ENCODE peak calls at places on chromosomes 16 and 17, in ten cellular contexts. J is CD8-positive, alpha-beta T cell; D is heart left ventricle; L is suprapubic skin; P is uterus; U is esophagus squamous epithelium; C is ovary; X is kidney; Z is stomach; S is body of pancreas. I is an unnamed sample.

GRCh38 chr16:19601083-19601976 is 45.8 kb downstream of the VPS35L start:
- DNase-seq in J (no peak), P (peak; percentile 27), X (no peak), D (no peak), U (no peak), S (peak; percentile 42), Z (no peak), L (no peak), C (peak; percentile 49), I (peak; percentile 58)

GRCh38 chr16:3720418-3720817 is 3.1 kb upstream of the TRAP1 start:
- DNase-seq in Z (no peak), S (no peak), D (peak; percentile 46), L (no peak), C (no peak), P (no peak), U (no peak), X (peak; percentile 35), J (no peak), I (no peak)

GRCh38 chr17:39700148-39700987 is 504 bp downstream of the ERBB2 start:
- DNase-seq in L (no peak), S (no peak), P (no peak), J (no peak), Z (no peak), U (no peak), X (peak; percentile 80), D (no peak), C (peak; percentile 54), I (peak; percentile 47)

GRCh38 chr17:36992701-36993100 is 43.9 kb downstream of the AATF start:
- DNase-seq in L (no peak), D (no peak), U (no peak), Z (peak; percentile 62), C (no peak), X (no peak), J (no peak), P (no peak), S (peak; percentile 3), I (no peak)

GRCh38 chr16:57141822-57142631 is 43.8 kb downstream of the PSME3IP1 start:
- DNase-seq in D (no peak), J (no peak), S (no peak), L (peak; percentile 28), C (no peak), U (no peak), P (no peak), X (no peak), Z (no peak), I (no peak)

GRCh38 chr16:51845586-51845985 is 694.5 kb upstream of the SALL1 start:
- DNase-seq in Z (no peak), J (no peak), X (peak; percentile 72), U (no peak), P (no peak), S (no peak), L (no peak), D (no peak), C (no peak), I (no peak)

GRCh38 chr16:21033707-21034106 is 116.9 kb downstream of the DNAH3 start:
- DNase-seq in J (no peak), S (peak; percentile 24), Z (no peak), L (no peak), C (no peak), D (peak; percentile 90), X (no peak), P (no peak), U (no peak), I (no peak)

GRCh38 chr17:35433075-35433894 is 985 bp upstream of the SLFN12 start:
- DNase-seq in C (peak; percentile 69), P (peak; percentile 88), D (peak; percentile 88), L (peak; percentile 80), J (no peak), Z (peak; percentile 69), S (peak; percentile 87), X (peak; percentile 79), U (no peak), I (peak; percentile 57)

GRCh38 chr16:27189335-27189972 is 13.9 kb upstream of the KDM8 start:
- DNase-seq in C (no peak), D (no peak), Z (peak; percentile 28), S (peak; percentile 91), J (no peak), P (no peak), U (no peak), X (no peak), L (no peak), I (peak; percentile 55)

GRCh38 chr17:37694734-37695133 is 50.1 kb downstream of the HNF1B start:
- DNase-seq in P (no peak), J (no peak), C (no peak), U (no peak), S (no peak), X (no peak), D (no peak), L (no peak), Z (no peak), I (no peak)

GRCh38 chr17:61238455-61238933 is 161.1 kb upstream of the TBX2 start:
- DNase-seq in J (no peak), D (no peak), X (no peak), C (no peak), P (no peak), S (no peak), U (no peak), L (no peak), Z (no peak), I (no peak)

GRCh38 chr17:386145-386876 is 33.7 kb upstream of the RPH3AL start:
- DNase-seq in S (peak; percentile 72), L (peak; percentile 83), D (peak; percentile 83), J (peak; percentile 49), Z (peak; percentile 87), C (peak; percentile 87), P (peak; percentile 50), U (no peak), X (peak; percentile 93), I (peak; percentile 93)

GRCh38 chr16:85361441-85362118 is 249.3 kb upstream of the CIBAR2 start:
- DNase-seq in C (no peak), S (peak; percentile 95), X (no peak), U (no peak), P (no peak), J (no peak), L (peak; percentile 61), D (peak; percentile 83), Z (peak; percentile 95), I (peak; percentile 52)

GRCh38 chr16:16992986-16993783 is 477.6 kb downstream of the XYLT1 start:
- DNase-seq in J (no peak), L (no peak), D (no peak), S (no peak), Z (no peak), C (no peak), P (no peak), U (no peak), X (no peak), I (no peak)

GRCh38 chr17:2682304-2682938 is 29.1 kb downstream of the CLUH start:
- DNase-seq in J (no peak), C (no peak), D (no peak), Z (no peak), L (no peak), P (no peak), S (no peak), U (no peak), X (no peak), I (no peak)
- H3K36me3 ChIP-seq in J (peaks cover 42% of the 10 kb centered on the region), C (no peaks in the 10 kb centered on the region), D (peaks cover 75% of the 10 kb centered on the region), Z (peaks cover 74% of the 10 kb centered on the region), L (peaks cover 64% of the 10 kb centered on the region), P (no peaks in the 10 kb centered on the region), S (peaks cover 15% of the 10 kb centered on the region), U (peaks cover 28% of the 10 kb centered on the region), X (peaks cover 37% of the 10 kb centered on the region), I (no peaks in the 10 kb centered on the region)

GRCh38 chr17:51259574-51260236 is at the start of gene MBTD1:
- DNase-seq in D (peak; percentile 96), J (peak; percentile 91), P (peak; percentile 96), S (peak; percentile 97), C (peak; percentile 95), X (peak; percentile 98), Z (peak; percentile 94), L (peak; percentile 97), U (peak; percentile 91), I (peak; percentile 94)

GRCh38 chr17:51256101-51256500 is 3.7 kb downstream of the MBTD1 start:
- DNase-seq in U (no peak), P (no peak), J (no peak), X (no peak), C (no peak), L (no peak), Z (no peak), S (no peak), D (no peak), I (no peak)

GRCh38 chr17:51255673-51256072 is 4.2 kb downstream of the MBTD1 start:
- DNase-seq in C (no peak), Z (no peak), D (no peak), P (no peak), U (no peak), X (no peak), S (no peak), L (no peak), J (no peak), I (no peak)

GRCh38 chr17:51258756-51259573 is 884 bp downstream of the MBTD1 start:
- DNase-seq in C (peak; percentile 59), J (no peak), X (peak; percentile 80), L (peak; percentile 68), P (peak; percentile 16), S (peak; percentile 22), U (no peak), D (no peak), Z (no peak), I (peak; percentile 38)

GRCh38 chr17:51257150-51258081 is 2.4 kb downstream of the MBTD1 start:
- DNase-seq in C (no peak), X (no peak), S (no peak), Z (no peak), L (no peak), J (no peak), P (no peak), U (no peak), D (no peak), I (no peak)
- H3K36me3 ChIP-seq in C (no peaks in the 10 kb centered on the region), X (peaks cover 3% of the 10 kb centered on the region), S (no peaks in the 10 kb centered on the region), Z (peaks cover 22% of the 10 kb centered on the region), L (peaks cover 8% of the 10 kb centered on the region), J (no peaks in the 10 kb centered on the region), P (no peaks in the 10 kb centered on the region), U (no peaks in the 10 kb centered on the region), D (peaks cover 56% of the 10 kb centered on the region), I (no peaks in the 10 kb centered on the region)

DNA sequence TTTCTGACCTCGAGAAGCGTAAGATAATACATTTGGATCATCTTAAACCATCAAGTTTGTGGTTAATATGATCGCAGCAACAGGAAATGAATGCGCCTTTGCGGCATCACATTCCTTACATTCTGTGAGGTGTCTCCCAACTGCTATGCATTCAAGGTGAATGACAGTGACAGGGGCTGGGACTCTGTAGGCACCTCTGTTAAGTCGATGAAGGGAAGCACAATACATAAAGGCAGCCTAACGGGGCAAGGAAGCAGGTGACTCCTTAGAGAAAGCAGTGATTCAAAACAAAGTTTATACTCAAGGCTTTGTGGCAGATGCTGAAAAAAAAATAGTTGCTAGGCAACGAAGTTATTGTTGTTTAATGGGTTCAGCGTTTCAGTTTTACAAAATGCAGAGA is 21.6 kb upstream of the EVPL start:
- DNase-seq in Z (no peak), U (no peak), X (no peak), L (no peak), P (no peak), J (no peak), S (no peak), D (no peak), C (no peak), I (no peak)
- H3K36me3 ChIP-seq in Z (peaks cover 97% of the 10 kb centered on the region), U (peaks cover 63% of the 10 kb centered on the region), X (peaks cover 41% of the 10 kb centered on the region), L (peaks cover 74% of the 10 kb centered on the region), P (no peaks in the 10 kb centered on the region), J (peaks cover 65% of the 10 kb centered on the region), S (peaks cover 47% of the 10 kb centered on the region), D (peaks cover 100% of the 10 kb centered on the region), C (no peaks in the 10 kb centered on the region), I (peaks cover 8% of the 10 kb centered on the region)

DNA sequence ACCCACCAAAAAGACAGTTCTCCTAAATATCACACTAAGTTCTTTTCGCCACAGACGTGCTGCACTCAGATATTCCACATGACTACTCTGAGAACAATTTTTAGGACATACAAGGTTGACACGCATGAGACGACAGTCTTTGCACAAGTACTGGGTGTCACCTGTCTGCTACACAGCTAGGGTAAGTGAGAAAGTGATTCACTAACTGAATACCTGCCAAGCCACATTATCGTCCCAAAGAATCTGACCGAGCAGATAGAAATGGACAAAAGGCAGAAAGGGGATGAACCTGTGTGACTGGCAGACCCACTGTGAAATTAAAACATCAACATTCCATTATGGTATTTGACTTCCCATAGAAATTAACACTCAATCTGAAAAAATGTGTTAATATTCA is 21.2 kb downstream of the SRP68 start:
- DNase-seq in U (no peak), L (no peak), D (no peak), C (no peak), Z (no peak), X (no peak), S (no peak), J (no peak), P (no peak), I (no peak)
- H3K36me3 ChIP-seq in U (peaks cover 41% of the 10 kb centered on the region), L (peaks cover 72% of the 10 kb centered on the region), D (peaks cover 100% of the 10 kb centered on the region), C (no peaks in the 10 kb centered on the region), Z (peaks cover 97% of the 10 kb centered on the region), X (peaks cover 27% of the 10 kb centered on the region), S (peaks cover 26% of the 10 kb centered on the region), J (peaks cover 50% of the 10 kb centered on the region), P (no peaks in the 10 kb centered on the region), I (peaks cover 11% of the 10 kb centered on the region)

I was measured in mucosa of descending colon.